ENCODE peak calls at places on chromosomes 5 and 9, in four cellular contexts. One of them, this sample, is unnamed.
A peak's percentile ranks its signal among the peaks of the same experiment; 100 is the strongest.

GRCh38 chr9:131304676-131305366 is 15.3 kb downstream of the PLPP7 start:
- DNase-seq in A549: no peak
- DNase-seq in K562: no peak
- DNase-seq in HepG2: peak; percentile 54
- DNase-seq in this sample: no peak

GRCh38 chr9:131732061-131732526 is 7.8 kb downstream of the RAPGEF1 start:
- DNase-seq in HepG2: peak; percentile 59
- DNase-seq in K562: no peak
- DNase-seq in A549: no peak
- DNase-seq in this sample: no peak

GRCh38 chr9:115941561-115942315 is 211.9 kb upstream of the PAPPA start:
- DNase-seq in HepG2: no peak
- DNase-seq in A549: no peak
- DNase-seq in K562: no peak
- DNase-seq in this sample: no peak

GRCh38 chr9:136023401-136024225 is 62.4 kb upstream of the UBAC1 start:
- DNase-seq in A549: no peak
- DNase-seq in HepG2: no peak
- DNase-seq in K562: no peak
- DNase-seq in this sample: no peak

GRCh38 chr9:15282567-15282966 is 24.4 kb downstream of the TTC39B start:
- DNase-seq in HepG2: no peak
- DNase-seq in A549: no peak
- DNase-seq in K562: no peak
- DNase-seq in this sample: no peak

GRCh38 chr5:36537729-36538128 is 68.7 kb upstream of the SLC1A3 start:
- DNase-seq in A549: no peak
- DNase-seq in K562: no peak
- DNase-seq in HepG2: no peak
- DNase-seq in this sample: no peak

GRCh38 chr9:100505564-100506159 is 32.7 kb downstream of the TMEFF1 start:
- DNase-seq in A549: peak; percentile 77
- DNase-seq in HepG2: peak; percentile 67
- DNase-seq in K562: peak; percentile 39
- DNase-seq in this sample: peak; percentile 16

GRCh38 chr5:15794117-15794985 is 294.4 kb downstream of the FBXL7 start:
- DNase-seq in A549: no peak
- DNase-seq in HepG2: no peak
- DNase-seq in K562: no peak
- DNase-seq in this sample: no peak

GRCh38 chr9:21995652-21996275 is 1.2 kb downstream of the CDKN2B-AS1 start:
- DNase-seq in HepG2: no peak
- DNase-seq in A549: no peak
- DNase-seq in K562: no peak
- DNase-seq in this sample: no peak

GRCh38 chr9:16773617-16774016 is 96.9 kb downstream of the BNC2 start:
- DNase-seq in A549: no peak
- DNase-seq in HepG2: no peak
- DNase-seq in K562: no peak
- DNase-seq in this sample: no peak

GRCh38 chr9:92790542-92791527 is 26.2 kb upstream of the BICD2 start:
- DNase-seq in K562: peak; percentile 59
- DNase-seq in HepG2: peak; percentile 68
- DNase-seq in A549: peak; percentile 73
- DNase-seq in this sample: peak; percentile 49

GRCh38 chr9:133171161-133171955 is 7.6 kb upstream of the GBGT1 start:
- DNase-seq in HepG2: no peak
- DNase-seq in K562: no peak
- DNase-seq in A549: no peak
- DNase-seq in this sample: no peak

GRCh38 chr5:35404701-35405100 is 174.4 kb upstream of the PRLR start:
- DNase-seq in HepG2: no peak
- DNase-seq in A549: no peak
- DNase-seq in K562: no peak
- DNase-seq in this sample: no peak

GRCh38 chr5:14270212-14270702 is 127.1 kb downstream of the TRIO start:
- DNase-seq in K562: peak; percentile 49
- DNase-seq in A549: peak; percentile 76
- DNase-seq in HepG2: peak; percentile 72
- DNase-seq in this sample: no peak

GRCh38 chr5:166428264-166428663 is 1863.2 kb upstream of the WWC1 start:
- DNase-seq in K562: no peak
- DNase-seq in HepG2: no peak
- DNase-seq in A549: no peak
- DNase-seq in this sample: no peak

GRCh38 chr5:151251001-151251551 is 1.9 kb upstream of the GM2A start:
- DNase-seq in A549: no peak
- DNase-seq in HepG2: peak; percentile 93
- DNase-seq in K562: no peak
- DNase-seq in this sample: peak; percentile 49

GRCh38 chr5:100505984-100506670 is 29.0 kb upstream of the FAM174A start:
- DNase-seq in HepG2: no peak
- DNase-seq in A549: peak; percentile 54
- DNase-seq in K562: no peak
- DNase-seq in this sample: no peak

GRCh38 chr5:39175273-39175955 is 43.9 kb downstream of the FYB1 start:
- DNase-seq in K562: no peak
- DNase-seq in HepG2: no peak
- DNase-seq in A549: no peak
- DNase-seq in this sample: no peak

GRCh38 chr5:140926903-140927573 is 939 bp downstream of the PCDHAC1 start:
- DNase-seq in A549: peak; percentile 2
- DNase-seq in K562: no peak
- DNase-seq in HepG2: no peak
- DNase-seq in this sample: no peak

GRCh38 chr5:32168460-32169033 is 5.6 kb downstream of the GOLPH3 start:
- DNase-seq in K562: no peak
- DNase-seq in A549: no peak
- DNase-seq in HepG2: no peak
- DNase-seq in this sample: no peak

GRCh38 chr5:14186132-14186830 is 43.1 kb downstream of the TRIO start:
- DNase-seq in A549: peak; percentile 44
- DNase-seq in K562: no peak
- DNase-seq in HepG2: no peak
- DNase-seq in this sample: no peak

DNA sequence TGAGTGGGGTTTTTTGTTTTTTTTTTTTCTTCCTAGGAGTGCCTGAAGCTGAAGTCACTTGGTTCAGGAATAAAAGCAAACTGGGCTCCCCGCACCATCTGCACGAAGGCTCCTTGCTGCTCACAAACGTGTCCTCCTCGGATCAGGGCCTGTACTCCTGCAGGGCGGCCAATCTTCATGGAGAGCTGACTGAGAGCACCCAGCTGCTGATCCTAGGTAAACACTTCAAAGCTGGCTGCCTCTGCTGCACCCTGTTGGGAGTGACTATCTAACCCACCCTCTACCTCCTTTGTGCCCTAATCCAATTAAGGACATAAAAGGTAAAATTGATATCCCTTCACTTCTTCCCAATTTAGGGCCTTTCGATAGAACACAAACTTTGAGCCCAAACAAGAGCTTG is 206.8 kb downstream of the SAXO1 start:
- DNase-seq in HepG2: no peak
- DNase-seq in K562: no peak
- DNase-seq in A549: no peak
- DNase-seq in this sample: no peak
- TF ChIP-seq KDM1A in HepG2: no peak
- TF ChIP-seq KDM1A in K562: no peak
- TF ChIP-seq KDM1A in A549: no peak
- TF ChIP-seq KDM1A in this sample: no peak

GRCh38 chr5:115319007-115319406 is 22.6 kb upstream of the CCDC112 start:
- DNase-seq in HepG2: no peak
- DNase-seq in K562: no peak
- DNase-seq in A549: no peak
- DNase-seq in this sample: no peak

GRCh38 chr5:115322729-115323128 is 26.3 kb upstream of the CCDC112 start:
- DNase-seq in K562: no peak
- DNase-seq in HepG2: no peak
- DNase-seq in A549: no peak
- DNase-seq in this sample: no peak

GRCh38 chr5:115321309-115321708 is 24.9 kb upstream of the CCDC112 start:
- DNase-seq in A549: no peak
- DNase-seq in K562: no peak
- DNase-seq in HepG2: no peak
- DNase-seq in this sample: no peak

GRCh38 chr5:115317750-115318149 is 21.3 kb upstream of the CCDC112 start:
- DNase-seq in K562: no peak
- DNase-seq in A549: no peak
- DNase-seq in HepG2: no peak
- DNase-seq in this sample: no peak

GRCh38 chr5:115320515-115320914 is 24.1 kb upstream of the CCDC112 start:
- DNase-seq in K562: no peak
- DNase-seq in A549: no peak
- DNase-seq in HepG2: no peak
- DNase-seq in this sample: no peak
- TF ChIP-seq MYC in K562: no peak
- TF ChIP-seq MYC in A549: no peak
- TF ChIP-seq MYC in HepG2: no peak
- TF ChIP-seq MYC in this sample: no peak

GRCh38 chr9:122364783-122365150 is 6.1 kb upstream of the PTGS1 start:
- DNase-seq in A549: no peak
- DNase-seq in HepG2: no peak
- DNase-seq in K562: no peak
- DNase-seq in this sample: no peak

GRCh38 chr9:122364117-122364782 is 6.6 kb upstream of the PTGS1 start:
- DNase-seq in A549: no peak
- DNase-seq in HepG2: no peak
- DNase-seq in K562: no peak
- DNase-seq in this sample: no peak

GRCh38 chr9:122356627-122357026 is 14.2 kb upstream of the PTGS1 start:
- DNase-seq in A549: no peak
- DNase-seq in HepG2: no peak
- DNase-seq in K562: no peak
- DNase-seq in this sample: no peak

GRCh38 chr9:122366074-122366672 is 4.7 kb upstream of the PTGS1 start:
- DNase-seq in A549: no peak
- DNase-seq in K562: no peak
- DNase-seq in HepG2: no peak
- DNase-seq in this sample: no peak

DNA sequence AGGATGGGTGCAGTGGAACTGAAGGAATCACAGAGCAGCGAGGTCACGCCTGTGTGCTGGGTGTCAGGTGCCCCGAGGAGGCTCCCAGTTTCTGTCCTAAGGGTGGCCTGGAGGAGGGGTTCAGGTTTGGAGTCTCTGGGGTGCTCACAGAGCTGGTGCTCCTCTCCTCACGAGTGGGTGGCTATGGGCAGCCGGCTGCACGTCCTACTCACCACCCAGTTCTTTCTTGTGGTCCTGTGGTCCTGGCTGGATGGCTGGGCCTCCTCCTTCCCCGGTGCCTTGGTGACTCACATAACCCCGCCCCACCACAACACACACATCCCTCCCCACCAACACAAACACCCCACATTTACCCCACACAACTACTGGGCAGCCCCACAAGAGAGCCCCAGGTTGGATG is 9.9 kb upstream of the PTGS1 start:
- DNase-seq in HepG2: no peak
- DNase-seq in A549: no peak
- DNase-seq in K562: no peak
- DNase-seq in this sample: no peak
- TF ChIP-seq CHD2 in HepG2: no peak
- TF ChIP-seq CHD2 in A549: no peak
- TF ChIP-seq CHD2 in K562: no peak
- TF ChIP-seq CHD2 in this sample: no peak

DNA sequence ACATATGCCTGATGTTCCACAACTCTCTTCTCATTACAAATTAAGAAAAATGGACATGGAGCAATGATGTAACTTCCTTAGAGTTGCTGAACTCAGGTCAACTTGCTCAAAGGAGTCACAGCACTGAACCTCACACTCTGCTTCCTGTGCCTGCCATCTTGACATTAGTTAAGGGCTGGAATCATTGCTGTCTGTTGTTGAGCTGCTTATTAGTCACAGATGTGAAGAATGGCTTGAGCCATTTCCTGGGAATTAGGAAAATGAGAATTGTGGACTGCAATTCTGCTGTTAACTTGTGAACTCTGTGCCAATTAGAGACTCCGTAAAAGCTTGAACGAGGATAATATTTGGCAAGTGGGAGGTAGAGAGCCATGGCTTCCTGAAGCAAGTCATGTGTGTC is 212.0 kb downstream of the ADAMTS12 start:
- DNase-seq in HepG2: no peak
- DNase-seq in A549: no peak
- DNase-seq in K562: no peak
- DNase-seq in this sample: no peak
- TF ChIP-seq KDM1A in HepG2: no peak
- TF ChIP-seq KDM1A in A549: no peak
- TF ChIP-seq KDM1A in K562: no peak
- TF ChIP-seq KDM1A in this sample: no peak

DNA sequence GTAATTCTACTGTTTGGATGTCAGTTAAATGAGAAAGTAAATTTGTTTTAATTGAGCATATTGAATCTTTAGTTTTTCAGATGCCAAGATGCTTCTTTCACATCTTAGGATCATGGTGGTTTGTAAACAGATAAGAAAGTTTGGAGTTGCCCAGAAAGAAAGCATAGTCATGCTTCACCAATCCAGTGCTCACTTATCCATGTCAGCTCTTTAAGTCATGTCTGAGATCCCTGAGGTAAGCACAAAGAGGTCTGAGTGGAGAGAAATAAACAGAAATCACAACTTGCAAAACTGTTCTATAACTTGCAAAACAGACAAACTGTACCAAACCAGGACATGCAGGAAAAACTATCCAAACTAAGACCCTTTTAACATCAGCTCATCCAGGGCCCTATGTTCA is 87.7 kb downstream of the OSTF1 start:
- DNase-seq in A549: no peak
- DNase-seq in K562: no peak
- DNase-seq in HepG2: no peak
- DNase-seq in this sample: no peak
- TF ChIP-seq MYC in A549: no peak
- TF ChIP-seq MYC in K562: no peak
- TF ChIP-seq MYC in HepG2: no peak
- TF ChIP-seq MYC in this sample: no peak

DNA sequence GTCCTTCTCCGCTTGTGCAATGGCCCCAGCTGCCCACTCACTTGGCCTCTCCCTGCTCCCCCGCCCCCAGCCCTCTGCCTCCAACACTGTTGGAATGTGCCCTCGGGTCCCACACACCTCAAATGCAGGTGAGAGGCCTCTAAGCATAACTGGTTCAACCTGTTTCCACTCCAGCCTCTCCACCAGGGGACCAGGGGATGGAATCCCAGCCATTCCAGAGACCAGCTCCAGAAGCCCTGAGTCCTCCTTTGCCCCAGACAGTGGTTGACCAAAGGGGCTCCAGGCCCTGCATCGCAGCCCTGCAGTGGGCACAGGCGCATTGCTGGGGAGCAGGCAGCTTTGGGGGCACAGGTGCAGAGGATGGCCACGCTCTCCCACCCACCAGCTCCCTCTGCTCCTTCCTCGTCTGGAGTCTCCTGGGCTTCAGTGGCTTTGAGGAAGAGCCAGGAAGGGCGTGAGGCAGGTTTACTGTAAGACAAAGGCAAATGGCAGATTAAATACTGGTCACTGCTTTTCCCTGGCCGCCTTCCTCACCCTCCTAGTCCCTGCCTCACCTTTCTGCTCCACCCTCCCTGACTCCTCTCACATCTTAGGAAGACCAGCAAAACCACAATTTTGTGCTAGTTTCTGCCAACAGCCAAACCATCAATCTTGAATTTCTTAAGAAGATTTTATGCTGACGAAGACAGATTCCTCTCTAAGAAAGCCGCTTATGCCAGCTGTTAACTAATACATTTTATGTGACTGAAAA is 29.1 kb upstream of the IRX2 start:
- DNase-seq in HepG2: no peak
- DNase-seq in A549: no peak
- DNase-seq in K562: no peak
- DNase-seq in this sample: no peak
- TF ChIP-seq CHD2 in HepG2: no peak
- TF ChIP-seq CHD2 in A549: no peak
- TF ChIP-seq CHD2 in K562: no peak
- TF ChIP-seq CHD2 in this sample: no peak

This sample was measured in GM12878.